ENCODE peak calls at places on chromosome 15, in nine cellular contexts. M is hippocampal formation; S is stimulated activated CD4-positive, alpha-beta T cell treated with anti-CD3 and anti-CD28 coated beads, Interleukin-4, amount 100 ng/mL, for 24 hours; D is HuH-7; N is uterus; U is NCI-H2029; C is T-cell; P is T-helper 9 cell; G is AG10803. E is an unnamed sample.

GRCh38 chr15:92958105-92958504 is 58.0 kb downstream of the CHD2 start:
- DNase-seq in M (no peak), S (peak; percentile 76), D (no peak), N (no peak), U (no peak), C (peak; percentile 14), P (peak; percentile 11), G (peak; percentile 46), E (no peak)

GRCh38 chr15:33724321-33725036 is 243.8 kb upstream of the CHRM5 start:
- DNase-seq in M (no peak), S (no peak), D (no peak), N (no peak), U (no peak), C (no peak), P (no peak), G (no peak), E (no peak)

GRCh38 chr15:66006986-66007385 is 137.7 kb downstream of the RAB11A start:
- DNase-seq in M (no peak), S (no peak), D (no peak), N (no peak), U (no peak), C (no peak), P (no peak), G (no peak), E (no peak)

GRCh38 chr15:74245342-74245931 is 9.3 kb downstream of the CCDC33 start:
- DNase-seq in M (peak; percentile 45), S (no peak), D (no peak), N (no peak), U (peak; percentile 56), C (peak; percentile 21), P (no peak), G (no peak), E (no peak)

GRCh38 chr15:88627463-88627862 is 6.3 kb downstream of the AEN start:
- DNase-seq in M (no peak), S (peak; percentile 62), D (no peak), N (no peak), U (no peak), C (peak; percentile 82), P (peak; percentile 57), G (no peak), E (peak; percentile 75)

GRCh38 chr15:77192451-77192850 is 121.5 kb upstream of the TSPAN3 start:
- DNase-seq in M (no peak), S (no peak), D (no peak), N (no peak), U (no peak), C (no peak), P (no peak), G (no peak), E (no peak)

GRCh38 chr15:98954411-98954810 is 53.2 kb downstream of the PGPEP1L start:
- DNase-seq in M (peak; percentile 61), S (no peak), D (no peak), N (peak; percentile 70), U (peak; percentile 71), C (no peak), P (no peak), G (peak; percentile 93), E (no peak)

GRCh38 chr15:80127911-80128310 is 24.9 kb upstream of the FAH start:
- DNase-seq in M (no peak), S (no peak), D (no peak), N (no peak), U (no peak), C (no peak), P (no peak), G (no peak), E (no peak)

GRCh38 chr15:75362642-75363249 is 5.7 kb downstream of the MAN2C1 start:
- DNase-seq in M (no peak), S (no peak), D (no peak), N (no peak), U (no peak), C (no peak), P (no peak), G (no peak), E (no peak)

GRCh38 chr15:44340410-44340809 is 51.9 kb downstream of the GOLM2 start:
- DNase-seq in M (no peak), S (no peak), D (no peak), N (no peak), U (no peak), C (no peak), P (no peak), G (peak; percentile 76), E (no peak)

GRCh38 chr15:88020806-88021205 is 235.7 kb downstream of the NTRK3 start:
- DNase-seq in M (no peak), S (no peak), D (no peak), N (no peak), U (no peak), C (no peak), P (no peak), G (peak; percentile 63), E (no peak)

GRCh38 chr15:73716417-73716816 is 32.2 kb downstream of the CD276 start:
- DNase-seq in M (no peak), S (no peak), D (no peak), N (no peak), U (peak; percentile 81), C (no peak), P (no peak), G (no peak), E (no peak)

GRCh38 chr15:39960411-39960810 is 26.5 kb downstream of the EIF2AK4 start:
- DNase-seq in M (no peak), S (no peak), D (no peak), N (no peak), U (no peak), C (no peak), P (no peak), G (no peak), E (no peak)

GRCh38 chr15:74433592-74434259 is at the start of gene SEMA7A:
- DNase-seq in M (peak; percentile 91), S (peak; percentile 80), D (no peak), N (peak; percentile 81), U (peak; percentile 4), C (peak; percentile 38), P (peak; percentile 50), G (peak; percentile 81), E (peak; percentile 84)

GRCh38 chr15:29934251-29934650 is 112.0 kb upstream of the TJP1 start:
- DNase-seq in M (no peak), S (no peak), D (no peak), N (no peak), U (no peak), C (no peak), P (no peak), G (peak; percentile 38), E (no peak)

GRCh38 chr15:89749951-89750559 is 994 bp downstream of the MESP1 start:
- DNase-seq in M (no peak), S (no peak), D (no peak), N (no peak), U (peak; percentile 17), C (no peak), P (no peak), G (no peak), E (no peak)

GRCh38 chr15:95021816-95022215 is 790.5 kb downstream of the MCTP2 start:
- DNase-seq in M (no peak), S (no peak), D (no peak), N (no peak), U (no peak), C (no peak), P (no peak), G (no peak), E (no peak)

GRCh38 chr15:53693729-53694533 is 65.5 kb downstream of the WDR72 start:
- DNase-seq in M (peak; percentile 19), S (no peak), D (no peak), N (peak; percentile 44), U (peak; percentile 57), C (no peak), P (no peak), G (no peak), E (no peak)

GRCh38 chr15:97867870-97868269 is 92.6 kb upstream of the ARRDC4 start:
- DNase-seq in M (no peak), S (no peak), D (no peak), N (no peak), U (no peak), C (no peak), P (no peak), G (no peak), E (no peak)

GRCh38 chr15:38690221-38690620 is 125.6 kb upstream of the RASGRP1 start:
- DNase-seq in M (no peak), S (no peak), D (no peak), N (no peak), U (no peak), C (no peak), P (no peak), G (no peak), E (no peak)

GRCh38 chr15:77517579-77517978 is 96.9 kb downstream of the HMG20A start:
- DNase-seq in M (no peak), S (no peak), D (no peak), N (no peak), U (no peak), C (no peak), P (no peak), G (no peak), E (no peak)

GRCh38 chr15:41897327-41897726 is 3.5 kb upstream of the SPTBN5 start:
- DNase-seq in M (no peak), S (no peak), D (no peak), N (no peak), U (no peak), C (no peak), P (no peak), G (no peak), E (no peak)

GRCh38 chr15:84947947-84948830 is 33.5 kb upstream of the PDE8A start:
- DNase-seq in M (no peak), S (no peak), D (no peak), N (peak; percentile 49), U (no peak), C (no peak), P (no peak), G (peak; percentile 93), E (no peak)

GRCh38 chr15:60695713-60696522 is 217.0 kb upstream of the ICE2 start:
- DNase-seq in M (no peak), S (peak; percentile 90), D (no peak), N (no peak), U (no peak), C (no peak), P (peak; percentile 47), G (peak; percentile 10), E (no peak)

GRCh38 chr15:40981186-40981585 is 27.9 kb downstream of the CHAC1 start:
- DNase-seq in M (no peak), S (no peak), D (no peak), N (no peak), U (no peak), C (no peak), P (no peak), G (no peak), E (no peak)

GRCh38 chr15:75713338-75713895 is 769 bp upstream of the CSPG4 start:
- DNase-seq in M (no peak), S (no peak), D (peak; percentile 55), N (peak; percentile 65), U (peak; percentile 38), C (no peak), P (no peak), G (peak; percentile 25), E (no peak)

GRCh38 chr15:29242466-29243242 is 27.0 kb downstream of the NSMCE3 start:
- DNase-seq in M (no peak), S (no peak), D (no peak), N (no peak), U (no peak), C (no peak), P (no peak), G (peak; percentile 12), E (no peak)

GRCh38 chr15:34217587-34218225 is 7.1 kb upstream of the EMC4 start:
- DNase-seq in M (no peak), S (no peak), D (no peak), N (no peak), U (no peak), C (no peak), P (no peak), G (peak; percentile 51), E (no peak)

GRCh38 chr15:75455982-75456531 is 4.6 kb upstream of the SIN3A start:
- DNase-seq in M (no peak), S (peak; percentile 58), D (peak; percentile 64), N (no peak), U (peak; percentile 1), C (peak; percentile 39), P (peak; percentile 35), G (peak; percentile 49), E (no peak)

GRCh38 chr15:29988689-29989088 is 94.1 kb upstream of the GOLGA8J start:
- DNase-seq in M (no peak), S (no peak), D (no peak), N (no peak), U (no peak), C (no peak), P (no peak), G (peak; percentile 59), E (no peak)

GRCh38 chr15:57353317-57353804 is 22.9 kb upstream of the CGNL1 start:
- DNase-seq in M (no peak), S (no peak), D (no peak), N (no peak), U (no peak), C (no peak), P (no peak), G (no peak), E (no peak)

E was measured in naive B cell.